ENCODE peak calls at places on chromosomes 2 and 18, in four cellular contexts. I is IMR-90, N is H9, W is neuronal stem cell. P is an unnamed sample.

GRCh38 chr2:31129835-31130561 is 8.2 kb downstream of the GALNT14 start:
- DNase-seq in W (no peak), N (no peak), I (no peak), P (no peak)

GRCh38 chr2:133854603-133855200 is 286.4 kb upstream of the NCKAP5 start:
- DNase-seq in N (no peak), W (no peak), I (no peak), P (no peak)

GRCh38 chr2:217816396-217816869 is 186.4 kb downstream of the TNS1 start:
- DNase-seq in W (no peak), N (no peak), I (peak; percentile 46), P (peak; percentile 79)

GRCh38 chr2:159225025-159226016 is 61.2 kb downstream of the WDSUB1 start:
- DNase-seq in W (no peak), I (no peak), N (no peak), P (no peak)

GRCh38 chr2:38145226-38145625 is 69.3 kb upstream of the CYP1B1 start:
- DNase-seq in I (no peak), W (no peak), N (no peak), P (peak; percentile 35)

GRCh38 chr2:58709274-58709673 is 468.1 kb upstream of the FANCL start:
- DNase-seq in W (no peak), N (no peak), I (no peak), P (no peak)

GRCh38 chr2:65367517-65367916 is 64.9 kb downstream of the SPRED2 start:
- DNase-seq in W (no peak), I (peak; percentile 98), N (no peak), P (peak; percentile 96)

GRCh38 chr2:238005528-238005927 is 38.7 kb downstream of the UBE2F start:
- DNase-seq in I (no peak), N (no peak), W (no peak), P (no peak)

GRCh38 chr2:56077352-56077915 is 106.4 kb upstream of the CCDC85A start:
- DNase-seq in N (peak; percentile 48), I (peak; percentile 7), W (no peak), P (peak; percentile 32)

GRCh38 chr2:85773692-85774091 is 19.9 kb downstream of the ATOH8 start:
- DNase-seq in N (no peak), I (no peak), W (no peak), P (no peak)

GRCh38 chr2:3982160-3982559 is 278.8 kb downstream of the DCDC2C start:
- DNase-seq in I (no peak), W (no peak), N (no peak), P (no peak)

GRCh38 chr2:80141007-80141726 is 163.4 kb downstream of the LRRTM1 start:
- DNase-seq in I (peak; percentile 26), N (no peak), W (no peak), P (no peak)

GRCh38 chr18:49249523-49249922 is 210.9 kb downstream of the DYM start:
- DNase-seq in W (no peak), N (no peak), I (peak; percentile 88), P (peak; percentile 83)

GRCh38 chr2:69163109-69163508 is 150.1 kb downstream of the ANTXR1 start:
- DNase-seq in N (no peak), W (no peak), I (peak; percentile 88), P (peak; percentile 97)

GRCh38 chr2:73610111-73610510 is 32.1 kb downstream of the NAT8 start:
- DNase-seq in N (no peak), W (no peak), I (no peak), P (no peak)

GRCh38 chr2:3620834-3621233 is 25.9 kb downstream of the COLEC11 start:
- DNase-seq in W (no peak), N (no peak), I (peak; percentile 24), P (peak; percentile 64)

GRCh38 chr2:127080941-127081769 is 25.8 kb downstream of the BIN1 start:
- DNase-seq in I (no peak), W (no peak), N (no peak), P (no peak)

GRCh38 chr18:37649930-37650329 is 84.3 kb upstream of the CELF4 start:
- DNase-seq in I (no peak), N (no peak), W (no peak), P (no peak)

DNA sequence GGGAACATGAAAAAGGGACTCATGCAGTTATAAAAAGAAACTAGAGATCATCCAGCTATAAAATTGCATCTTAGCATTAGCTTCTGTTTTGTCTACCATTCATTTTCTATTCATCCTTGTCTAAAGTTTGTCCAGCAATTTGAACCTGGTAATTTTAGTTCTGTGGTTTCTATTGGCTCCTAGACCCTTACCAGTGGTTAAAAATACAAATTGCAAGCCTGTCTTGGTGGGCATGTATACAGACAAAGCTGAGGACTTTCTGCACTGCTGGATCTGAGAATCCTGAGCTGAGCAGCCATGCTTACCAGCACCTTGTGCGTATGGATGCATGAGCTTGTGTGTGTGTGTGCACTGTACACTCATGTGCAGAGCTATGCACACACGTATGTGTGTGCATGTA is 144.9 kb downstream of the FAM210A start:
- DNase-seq in N (no peak), W (no peak), I (no peak), P (no peak)
- H4K91ac ChIP-seq in N (no peak overlapping the region), W (no peak overlapping the region), I (no peak overlapping the region), P (no peak overlapping the region)

GRCh38 chr2:42090216-42090615 is 42.4 kb downstream of the PKDCC start:
- DNase-seq in N (no peak), W (no peak), I (no peak), P (no peak)
- H3K27ac ChIP-seq in N (no peak overlapping the region), W (no peak overlapping the region), I (no peak overlapping the region), P (no peak overlapping the region)

DNA sequence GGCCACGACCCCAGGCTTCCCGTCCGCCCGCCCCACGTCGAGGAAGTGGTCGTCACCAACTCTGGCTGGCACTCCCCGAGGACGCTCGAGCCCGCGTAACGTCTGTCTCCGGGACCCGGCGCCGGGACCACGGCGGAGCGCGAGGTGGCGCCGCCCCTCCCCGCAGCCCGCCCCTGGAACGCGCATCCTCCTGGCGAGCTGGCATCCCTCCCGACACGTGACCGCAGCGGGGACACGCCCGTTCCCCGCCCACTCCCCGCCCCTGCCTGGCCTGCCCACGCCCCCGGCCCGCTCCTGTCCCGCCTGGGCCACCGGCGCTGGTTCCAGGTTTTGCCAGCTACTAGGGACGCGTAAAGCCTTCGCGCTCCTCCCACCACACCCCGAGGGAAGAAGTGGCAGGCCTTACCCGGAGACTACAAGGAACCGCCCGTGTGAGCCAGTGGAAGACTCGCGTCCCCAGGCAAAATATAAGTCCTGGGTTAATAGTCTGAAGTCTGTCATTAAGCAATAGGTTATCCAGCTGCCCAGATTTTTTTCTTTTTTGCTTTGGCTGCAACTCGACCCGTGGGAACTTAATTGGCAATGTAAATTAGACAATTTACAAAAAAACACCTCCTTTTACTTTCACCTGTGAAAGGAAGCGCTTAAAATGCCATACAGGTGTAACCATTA is at the start of gene OSBPL1A:
- DNase-seq in W (peak; percentile 95), I (peak; percentile 85), N (peak; percentile 98), P (peak; percentile 94)
- H4K91ac ChIP-seq in W (no peak within 1 kb of the TSS), I (peak within 1 kb of the TSS; percentile 60), N (no peak within 1 kb of the TSS), P (peak within 1 kb of the TSS; percentile 23)

DNA sequence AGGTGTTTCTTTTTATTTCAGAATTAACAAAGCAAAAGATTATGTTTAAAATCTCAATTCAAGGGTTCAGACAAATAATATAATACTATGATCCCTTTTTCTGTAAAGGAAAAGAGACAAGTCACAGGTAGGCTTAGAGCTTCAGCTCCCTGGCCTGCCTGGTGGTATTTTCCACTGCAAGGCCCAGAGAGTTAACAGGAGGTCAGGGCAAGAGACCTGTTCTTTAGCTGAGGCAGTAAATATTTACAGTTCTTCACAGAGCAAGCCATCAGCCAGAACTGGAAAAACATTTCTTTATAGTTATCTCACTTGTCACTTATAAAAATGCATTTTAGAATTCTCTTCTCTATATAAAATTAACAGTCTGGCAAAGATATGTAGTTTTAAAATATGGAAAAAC is 70.1 kb downstream of the EPG5 start:
- DNase-seq in N (no peak), W (no peak), I (no peak), P (no peak)
- H3K27ac ChIP-seq in N (no peak overlapping the region), W (no peak overlapping the region), I (no peak overlapping the region), P (no peak overlapping the region)

DNA sequence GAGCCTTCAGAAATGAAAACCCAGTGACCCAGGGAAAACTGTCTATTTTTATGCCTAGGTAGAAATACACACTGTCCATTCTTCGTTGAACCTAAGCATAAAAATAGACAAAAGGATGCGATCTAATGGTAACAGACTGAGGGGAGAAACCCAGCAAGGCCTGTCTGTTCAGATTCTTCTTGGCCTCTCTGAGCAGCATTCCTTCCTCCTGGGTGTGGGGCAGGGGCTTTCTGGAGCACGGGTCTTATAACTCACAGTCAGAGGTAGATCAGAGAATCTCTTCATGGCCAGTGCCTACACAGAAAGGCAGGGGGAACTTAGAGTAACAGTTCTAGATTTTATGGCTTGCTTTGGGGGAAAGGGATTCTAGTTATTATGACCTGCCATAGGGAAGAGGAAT is 56.0 kb downstream of the PKDCC start:
- DNase-seq in I (no peak), W (no peak), N (no peak), P (no peak)
- H4K91ac ChIP-seq in I (peak overlapping the region; percentile 15), W (no peak overlapping the region), N (no peak overlapping the region), P (no peak overlapping the region)